ENCODE peak calls at places on chromosomes 5 and 9, in ten cellular contexts. V is retinal pigment epithelial cell, T is colonic mucosa, N is uterus, X is RWPE2, K is endothelial cell, B is brain microvascular endothelial cell, R is lung, W is choroid plexus epithelial cell, H is HL-60. D is an unnamed sample.

GRCh38 chr9:127455299-127455992 is 4.1 kb downstream of the LRSAM1 start:
- DNase-seq in V (no peak), T (peak), N (no peak), X (no peak), K (peak), B (no peak), R (no peak), W (no peak), H (peak), D (peak)

GRCh38 chr5:139315056-139315455 is 21.5 kb downstream of the MATR3 start:
- DNase-seq in V (no peak), T (no peak), N (no peak), X (no peak), K (no peak), B (no peak), R (no peak), W (no peak), H (no peak), D (no peak)

GRCh38 chr5:154627711-154628678 is 127.2 kb upstream of the LARP1 start:
- DNase-seq in V (no peak), T (no peak), N (no peak), X (peak), K (no peak), B (no peak), R (no peak), W (peak), H (no peak), D (no peak)

GRCh38 chr5:24606974-24607373 is 37.8 kb downstream of the CDH10 start:
- DNase-seq in V (no peak), T (no peak), N (no peak), X (no peak), K (no peak), B (no peak), R (no peak), W (no peak), H (no peak), D (no peak)

GRCh38 chr9:129752915-129753724 is at the start of gene PTGES:
- DNase-seq in V (no peak), T (peak), N (peak), X (peak), K (peak), B (peak), R (peak), W (peak), H (peak), D (peak)

GRCh38 chr5:120873083-120873482 is 409.0 kb downstream of the PRR16 start:
- DNase-seq in V (peak), T (no peak), N (no peak), X (no peak), K (no peak), B (no peak), R (no peak), W (no peak), H (no peak), D (no peak)

GRCh38 chr5:140801494-140801841 is 611 bp downstream of the PCDHA3 start:
- DNase-seq in V (no peak), T (no peak), N (no peak), X (no peak), K (no peak), B (no peak), R (no peak), W (peak), H (no peak), D (no peak)

GRCh38 chr9:83219924-83220438 is 157.0 kb upstream of the RASEF start:
- DNase-seq in V (no peak), T (no peak), N (no peak), X (no peak), K (no peak), B (no peak), R (no peak), W (no peak), H (no peak), D (no peak)

GRCh38 chr5:58322453-58322852 is 137.4 kb downstream of the PLK2 start:
- DNase-seq in V (peak), T (no peak), N (no peak), X (no peak), K (no peak), B (peak), R (no peak), W (peak), H (no peak), D (no peak)

GRCh38 chr9:98609646-98610045 is 99.1 kb downstream of the GABBR2 start:
- DNase-seq in V (no peak), T (no peak), N (no peak), X (no peak), K (no peak), B (no peak), R (no peak), W (no peak), H (no peak), D (no peak)

GRCh38 chr9:24590432-24590831 is 44.7 kb upstream of the IZUMO3 start:
- DNase-seq in V (peak), T (no peak), N (no peak), X (no peak), K (no peak), B (no peak), R (no peak), W (no peak), H (no peak), D (no peak)

GRCh38 chr5:168833936-168834335 is 254.8 kb upstream of the PANK3 start:
- DNase-seq in V (no peak), T (no peak), N (no peak), X (no peak), K (no peak), B (no peak), R (no peak), W (no peak), H (no peak), D (no peak)

GRCh38 chr5:50562694-50563093 is 103.7 kb upstream of the PARP8 start:
- DNase-seq in V (no peak), T (no peak), N (no peak), X (no peak), K (no peak), B (no peak), R (no peak), W (no peak), H (no peak), D (no peak)

GRCh38 chr9:37998881-37999311 is 70.1 kb downstream of the SHB start:
- DNase-seq in V (no peak), T (no peak), N (no peak), X (no peak), K (no peak), B (peak), R (no peak), W (peak), H (peak), D (peak)

GRCh38 chr5:1943481-1943880 is 60.8 kb upstream of the IRX4 start:
- DNase-seq in V (no peak), T (no peak), N (no peak), X (no peak), K (no peak), B (no peak), R (no peak), W (no peak), H (no peak), D (no peak)

GRCh38 chr9:38386319-38386895 is 6.1 kb upstream of the ALDH1B1 start:
- DNase-seq in V (no peak), T (no peak), N (no peak), X (no peak), K (no peak), B (no peak), R (no peak), W (no peak), H (no peak), D (no peak)

GRCh38 chr9:109779711-109780452 is at the start of gene PALM2AKAP2:
- DNase-seq in V (no peak), T (peak), N (peak), X (peak), K (peak), B (peak), R (peak), W (peak), H (no peak), D (no peak)

GRCh38 chr9:117734523-117735314 is 30.5 kb downstream of the TLR4 start:
- DNase-seq in V (no peak), T (no peak), N (no peak), X (no peak), K (no peak), B (peak), R (no peak), W (peak), H (no peak), D (no peak)

GRCh38 chr5:126383246-126383645 is 40.0 kb upstream of the GRAMD2B start:
- DNase-seq in V (no peak), T (peak), N (no peak), X (no peak), K (no peak), B (no peak), R (no peak), W (no peak), H (no peak), D (no peak)

GRCh38 chr5:138565100-138565821 is 9.9 kb downstream of the HSPA9 start:
- DNase-seq in V (no peak), T (no peak), N (no peak), X (no peak), K (no peak), B (no peak), R (no peak), W (no peak), H (no peak), D (no peak)

GRCh38 chr9:108272350-108272899 is 583.4 kb downstream of the ACTL7B start:
- DNase-seq in V (no peak), T (peak), N (peak), X (no peak), K (peak), B (peak), R (peak), W (peak), H (peak), D (no peak)
- TF ChIP-seq CTCF in V (peak), T (peak), N (peak), X (peak), K (peak), B (peak), R (peak), W (peak), H (peak), D (peak)

GRCh38 chr5:87360132-87360531 is 52.6 kb downstream of the CCNH start:
- DNase-seq in V (no peak), T (no peak), N (no peak), X (no peak), K (no peak), B (no peak), R (no peak), W (no peak), H (no peak), D (no peak)

GRCh38 chr5:87359106-87359505 is 53.6 kb downstream of the CCNH start:
- DNase-seq in V (no peak), T (no peak), N (no peak), X (no peak), K (no peak), B (no peak), R (no peak), W (no peak), H (no peak), D (no peak)

GRCh38 chr5:87354496-87354895 is 58.2 kb downstream of the CCNH start:
- DNase-seq in V (no peak), T (no peak), N (no peak), X (no peak), K (no peak), B (no peak), R (no peak), W (no peak), H (no peak), D (no peak)
- TF ChIP-seq CTCF in V (no peak), T (no peak), N (no peak), X (no peak), K (no peak), B (no peak), R (no peak), W (no peak), H (no peak), D (no peak)

DNA sequence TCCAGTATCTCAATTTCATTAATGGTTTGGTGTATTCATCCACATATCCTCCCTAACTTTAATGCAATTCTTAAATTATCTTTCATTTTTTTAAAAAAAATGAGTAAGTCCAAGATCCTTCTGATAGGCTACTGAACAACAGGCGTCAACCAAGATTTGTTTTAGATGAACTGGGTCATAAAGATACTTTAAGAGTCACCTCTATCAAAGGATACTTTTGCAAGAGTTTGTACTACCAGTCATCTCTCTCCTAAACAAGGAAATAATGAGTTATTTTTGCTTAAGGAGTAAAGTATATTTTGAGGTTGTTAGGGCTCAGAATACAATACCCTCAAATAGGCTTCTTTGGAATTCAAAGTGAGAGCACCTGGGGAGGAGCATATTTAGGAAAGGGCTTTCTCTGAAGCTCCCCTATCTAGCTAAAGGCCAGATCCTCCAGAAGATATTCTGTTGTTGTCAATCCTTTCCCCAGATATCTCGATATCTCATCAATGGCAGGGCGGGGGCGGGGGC is 25.8 kb downstream of the HAVCR1 start:
- DNase-seq in V (no peak), T (no peak), N (no peak), X (no peak), K (no peak), B (no peak), R (no peak), W (no peak), H (no peak), D (no peak)
- TF ChIP-seq CTCF in V (no peak), T (no peak), N (no peak), X (no peak), K (no peak), B (no peak), R (no peak), W (no peak), H (no peak), D (no peak)

GRCh38 chr5:18119156-18119785 is 485.0 kb downstream of the TAF11L14 start:
- DNase-seq in V (no peak), T (no peak), N (no peak), X (no peak), K (no peak), B (no peak), R (no peak), W (no peak), H (no peak), D (no peak)

GRCh38 chr5:18114161-18114802 is 480.0 kb downstream of the TAF11L14 start:
- DNase-seq in V (no peak), T (no peak), N (no peak), X (no peak), K (no peak), B (no peak), R (no peak), W (peak), H (no peak), D (no peak)

GRCh38 chr5:18112066-18112465 is 477.8 kb downstream of the TAF11L14 start:
- DNase-seq in V (no peak), T (no peak), N (no peak), X (no peak), K (no peak), B (no peak), R (no peak), W (no peak), H (no peak), D (no peak)

DNA sequence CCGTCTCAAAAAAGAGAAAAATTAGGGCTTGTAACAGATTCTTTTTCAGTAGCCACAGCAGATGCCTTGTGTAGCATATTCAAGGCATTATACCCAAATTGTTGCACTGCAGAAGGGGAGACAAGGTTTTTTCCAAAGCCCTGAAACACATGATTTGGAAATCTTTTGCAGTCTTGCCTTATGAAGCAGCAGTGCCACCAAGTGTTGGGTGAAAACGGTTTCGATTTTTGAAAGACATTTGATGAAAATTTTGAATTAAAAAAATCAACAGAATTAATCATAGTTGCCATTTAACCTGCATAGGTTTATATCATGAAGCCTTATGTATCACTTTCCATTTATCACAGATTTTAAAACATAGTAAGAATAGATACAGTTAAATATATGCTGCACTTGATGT is 479.5 kb downstream of the TAF11L14 start:
- DNase-seq in V (no peak), T (no peak), N (no peak), X (no peak), K (peak), B (peak), R (no peak), W (peak), H (peak), D (no peak)
- TF ChIP-seq CTCF in V (peak), T (no peak), N (peak), X (peak), K (no peak), B (peak), R (no peak), W (peak), H (no peak), D (no peak)

DNA sequence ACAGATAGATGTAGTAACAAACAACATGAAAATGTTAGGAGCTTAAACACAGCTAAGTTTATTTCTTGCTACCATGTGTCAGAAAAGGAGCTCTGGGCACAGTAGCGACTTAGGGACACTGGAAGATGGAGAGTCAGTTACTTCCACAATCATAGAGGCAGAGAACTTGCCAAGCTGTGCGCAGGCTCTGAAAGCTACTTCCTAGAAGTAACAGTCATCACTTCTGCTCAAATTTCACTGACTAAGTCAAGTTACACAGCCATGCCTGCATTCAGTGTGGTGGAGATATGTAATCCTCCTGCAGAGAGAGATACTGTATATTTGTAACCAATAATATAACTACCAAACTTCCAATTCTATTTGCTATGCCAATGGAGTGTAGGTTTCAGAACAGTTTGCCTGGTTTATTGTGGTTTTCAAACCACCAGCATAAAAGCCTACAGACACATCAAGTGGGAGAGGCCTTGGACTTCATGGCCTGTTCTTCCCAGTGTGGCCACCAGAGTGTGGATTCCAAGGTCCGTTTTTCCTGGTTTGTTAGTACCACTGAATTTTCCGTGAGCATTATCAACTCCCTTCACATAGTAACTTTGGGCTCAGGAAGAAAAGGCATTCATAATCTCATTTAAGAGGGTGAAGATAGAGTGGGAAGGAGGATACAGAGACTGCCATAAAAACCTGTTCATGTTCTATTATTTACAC is 268.1 kb downstream of the PJA2 start:
- DNase-seq in V (no peak), T (no peak), N (no peak), X (no peak), K (no peak), B (peak), R (no peak), W (peak), H (no peak), D (no peak)
- TF ChIP-seq CTCF in V (peak), T (no peak), N (no peak), X (no peak), K (peak), B (peak), R (no peak), W (peak), H (no peak), D (no peak)

DNA sequence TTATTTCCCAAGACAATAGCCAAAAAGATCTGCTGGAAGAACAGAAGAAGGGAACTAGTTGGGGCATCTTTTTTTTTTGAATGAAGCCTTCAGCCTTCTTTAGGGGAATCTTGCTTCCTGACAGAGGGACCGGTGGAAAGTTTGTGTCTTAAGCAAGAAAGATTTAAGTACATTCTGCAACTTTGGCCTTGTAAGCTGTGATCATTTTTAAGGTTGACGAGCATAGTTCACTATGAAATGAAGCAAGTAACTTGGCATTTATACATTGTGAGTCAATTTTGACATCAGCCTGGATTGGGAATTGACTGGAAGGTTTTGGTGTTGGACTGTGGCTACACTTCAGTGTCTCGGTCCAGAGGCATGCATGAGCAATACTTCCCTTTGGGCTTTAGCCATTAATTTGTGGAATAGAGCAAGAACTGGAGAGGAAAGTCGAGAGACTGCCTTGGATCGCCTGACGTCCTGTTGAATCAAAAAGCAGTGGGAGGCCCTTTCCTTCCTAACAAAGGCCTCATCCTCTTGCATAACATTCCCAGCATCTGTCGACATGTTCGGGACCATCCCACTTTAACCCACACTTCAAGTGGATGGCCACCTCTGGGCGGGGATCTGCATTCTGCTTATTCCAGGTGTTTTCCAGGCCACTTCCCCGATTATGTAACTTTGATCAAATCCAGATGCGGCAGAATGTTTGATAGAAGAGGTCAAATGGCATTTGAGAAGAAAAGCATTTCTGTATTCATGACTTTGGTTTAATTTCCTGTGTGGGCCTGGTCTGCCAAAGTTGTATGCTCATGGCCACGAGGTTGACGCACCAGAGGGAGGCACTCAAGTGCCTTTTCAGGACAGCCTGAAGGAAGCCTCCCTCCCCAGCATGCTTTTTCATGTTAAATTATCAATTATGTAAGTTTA is 12.5 kb downstream of the ABL1 start:
- DNase-seq in V (no peak), T (peak), N (peak), X (peak), K (peak), B (peak), R (peak), W (peak), H (no peak), D (no peak)
- TF ChIP-seq CTCF in V (no peak), T (no peak), N (no peak), X (peak), K (no peak), B (peak), R (no peak), W (peak), H (no peak), D (no peak)

GRCh38 chr9:112130347-112130746 is 44.8 kb downstream of the SUSD1 start:
- DNase-seq in V (no peak), T (no peak), N (no peak), X (no peak), K (no peak), B (no peak), R (no peak), W (no peak), H (no peak), D (no peak)
- TF ChIP-seq CTCF in V (no peak), T (no peak), N (no peak), X (no peak), K (no peak), B (no peak), R (no peak), W (no peak), H (no peak), D (no peak)

D was measured in CD14-positive monocyte.